ENCODE peak calls at places on chromosomes 4 and X, in four cellular contexts. Z, E, J and F are unnamed samples.

GRCh38 chr4:147019061-147019460 is 73.4 kb upstream of the TTC29 start:
- DNase-seq in J (no peak), E (peak; percentile 52), Z (peak; percentile 72), F (peak; percentile 83)

GRCh38 chr4:62474802-62475201 is 1274.7 kb downstream of the ADGRL3 start:
- DNase-seq in E (no peak), J (no peak), Z (peak; percentile 39), F (no peak)

GRCh38 chr4:71011451-71011850 is 18.0 kb downstream of the DCK start:
- DNase-seq in E (no peak), Z (no peak), J (no peak), F (no peak)

GRCh38 chr4:42671431-42672194 is 14.7 kb upstream of the ATP8A1 start:
- DNase-seq in Z (no peak), J (no peak), E (peak; percentile 73), F (no peak)

GRCh38 chr4:183335369-183335940 is 13.2 kb upstream of the CLDN24 start:
- DNase-seq in Z (peak; percentile 88), J (no peak), E (no peak), F (no peak)

GRCh38 chrX:100447563-100448397 is 37.7 kb upstream of the PCDH19 start:
- DNase-seq in E (no peak), J (no peak), Z (peak; percentile 56), F (peak; percentile 53)

GRCh38 chr4:80307183-80307735 is 28.3 kb upstream of the CFAP299 start:
- DNase-seq in E (no peak), Z (no peak), J (no peak), F (no peak)

GRCh38 chr4:113683143-113683542 is 78.4 kb downstream of the CAMK2D start:
- DNase-seq in Z (no peak), J (peak; percentile 88), E (peak; percentile 78), F (no peak)

GRCh38 chrX:139691843-139692505 is 16.0 kb downstream of the MCF2 start:
- DNase-seq in J (no peak), Z (no peak), E (no peak), F (no peak)

GRCh38 chrX:38260231-38260630 is 39.6 kb upstream of the SRPX start:
- DNase-seq in E (no peak), Z (peak; percentile 64), J (no peak), F (no peak)

GRCh38 chr4:165560941-165561340 is 182.1 kb downstream of the CPE start:
- DNase-seq in Z (no peak), J (no peak), E (no peak), F (no peak)

GRCh38 chrX:40688976-40689375 is 41.6 kb upstream of the CXorf38 start:
- DNase-seq in E (no peak), Z (no peak), J (no peak), F (no peak)

GRCh38 chr4:110087116-110087708 is 111.2 kb downstream of the ELOVL6 start:
- DNase-seq in Z (peak; percentile 85), E (no peak), J (no peak), F (no peak)

GRCh38 chr4:82753725-82754410 is 44.7 kb downstream of the SCD5 start:
- DNase-seq in E (no peak), Z (no peak), J (no peak), F (peak; percentile 41)

GRCh38 chrX:10949541-10949940 is 161.6 kb upstream of the HCCS start:
- DNase-seq in J (no peak), Z (no peak), E (no peak), F (no peak)

GRCh38 chr4:105909699-105910340 is 14.5 kb downstream of the NPNT start:
- DNase-seq in E (no peak), Z (peak; percentile 87), J (no peak), F (no peak)

GRCh38 chr4:117874241-117874640 is 160.0 kb upstream of the NDST3 start:
- DNase-seq in Z (no peak), E (no peak), J (no peak), F (no peak)

GRCh38 chr4:139922625-139923024 is 231.4 kb downstream of the MAML3 start:
- DNase-seq in J (no peak), Z (peak; percentile 52), E (no peak), F (no peak)

GRCh38 chrX:118666521-118666920 is 60.9 kb upstream of the IL13RA1 start:
- DNase-seq in Z (peak; percentile 77), J (no peak), E (no peak), F (no peak)

GRCh38 chrX:124346064-124346876 is at the start of gene SH2D1A:
- DNase-seq in E (peak; percentile 54), J (no peak), Z (no peak), F (no peak)

GRCh38 chr4:166896254-166896653 is 338.0 kb downstream of the SPOCK3 start:
- DNase-seq in J (no peak), E (no peak), Z (no peak), F (no peak)

GRCh38 chrX:153411255-153411987 is at the start of gene ZFP92:
- DNase-seq in E (peak; percentile 53), J (no peak), Z (no peak), F (no peak)

GRCh38 chr4:175309041-175309440 is 390.9 kb downstream of the ADAM29 start:
- DNase-seq in J (no peak), E (no peak), Z (peak; percentile 43), F (no peak)

GRCh38 chr4:113781439-113782040 is 20.0 kb upstream of the CAMK2D start:
- DNase-seq in E (no peak), Z (peak; percentile 63), J (no peak), F (no peak)

GRCh38 chr4:2067446-2068197 is 8.5 kb downstream of the NAT8L start:
- DNase-seq in J (no peak), E (peak; percentile 26), Z (no peak), F (no peak)
- H3K27ac ChIP-seq in J (no peak overlapping the region), E (no peak overlapping the region), Z (no peak overlapping the region), F (no peak overlapping the region)

DNA sequence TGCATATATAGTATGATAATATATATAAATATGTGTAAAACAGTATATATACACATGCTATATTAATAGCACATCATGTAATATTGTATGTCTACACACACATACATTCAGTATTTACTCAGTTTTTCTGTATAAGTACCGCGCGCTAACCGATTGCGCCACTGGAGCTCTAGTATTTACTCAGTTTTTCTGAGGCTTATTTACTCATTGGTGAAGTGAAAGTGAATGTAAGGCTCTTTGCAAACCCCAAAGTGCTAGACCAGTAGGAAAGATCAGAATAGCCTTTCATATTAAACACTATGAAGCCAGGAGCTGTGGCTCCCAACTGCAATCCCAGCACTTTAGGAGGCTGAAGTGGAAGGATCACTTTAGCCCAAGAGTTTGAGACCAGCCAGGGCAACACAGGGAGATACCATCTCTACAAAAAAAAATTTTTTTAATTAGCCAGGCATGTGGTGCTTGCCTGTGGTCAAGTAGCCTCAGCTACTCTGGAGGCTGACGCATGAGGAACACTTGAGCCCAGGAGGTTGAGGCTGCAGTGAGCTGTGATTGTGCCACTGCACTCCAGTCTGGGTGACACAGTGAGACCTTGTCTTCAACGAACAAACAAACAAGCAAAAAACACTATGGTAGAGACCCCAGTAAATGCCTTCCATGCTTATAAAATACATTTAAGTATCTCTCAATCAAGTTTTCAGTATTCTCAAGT is 125.8 kb downstream of the KIT start:
- DNase-seq in Z (no peak), J (no peak), E (no peak), F (no peak)
- H3K27ac ChIP-seq in Z (no peak overlapping the region), J (no peak overlapping the region), E (no peak overlapping the region), F (no peak overlapping the region)

GRCh38 chr4:150117094-150117493 is 38.8 kb downstream of the DCLK2 start:
- DNase-seq in E (no peak), J (no peak), Z (no peak), F (no peak)

GRCh38 chr4:150115851-150116250 is 37.6 kb downstream of the DCLK2 start:
- DNase-seq in E (no peak), Z (no peak), J (no peak), F (no peak)

GRCh38 chr4:150119492-150119891 is 41.2 kb downstream of the DCLK2 start:
- DNase-seq in E (no peak), J (no peak), Z (peak; percentile 76), F (no peak)

GRCh38 chr4:150116506-150116905 is 38.3 kb downstream of the DCLK2 start:
- DNase-seq in J (no peak), Z (no peak), E (no peak), F (no peak)

DNA sequence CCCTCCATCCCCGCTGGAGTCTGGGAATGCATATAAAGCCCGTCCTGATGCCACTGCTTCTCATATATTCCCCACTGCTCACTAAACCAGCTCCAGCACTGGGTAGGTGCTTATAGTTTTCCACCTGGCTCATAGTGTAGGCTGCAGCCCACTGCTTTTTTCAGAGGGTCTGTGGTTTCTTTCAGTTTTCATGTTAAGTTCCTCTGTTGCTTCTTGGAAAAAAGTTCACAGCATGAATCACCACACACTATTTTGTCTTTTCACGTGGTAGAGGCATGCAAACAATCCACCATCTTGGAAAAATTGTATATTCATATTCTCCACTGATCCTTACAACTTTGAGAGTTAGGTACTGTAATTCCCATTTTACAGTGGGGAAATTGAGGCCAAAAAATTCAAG is 39.4 kb downstream of the DCLK2 start:
- DNase-seq in J (no peak), E (no peak), Z (no peak), F (no peak)
- H3K27ac ChIP-seq in J (no peak overlapping the region), E (no peak overlapping the region), Z (no peak overlapping the region), F (no peak overlapping the region)

GRCh38 chr4:145179201-145179860 is 1.1 kb downstream of the OTUD4 start:
- DNase-seq in E (peak; percentile 83), Z (peak; percentile 65), J (peak; percentile 65), F (peak; percentile 82)

GRCh38 chr4:145182212-145182611 is 1.8 kb upstream of the OTUD4 start:
- DNase-seq in J (no peak), E (no peak), Z (no peak), F (no peak)

GRCh38 chr4:145178740-145179139 is 1.6 kb downstream of the OTUD4 start:
- DNase-seq in Z (no peak), J (no peak), E (no peak), F (no peak)

GRCh38 chr4:145181091-145181501 is 707 bp upstream of the OTUD4 start:
- DNase-seq in Z (no peak), E (no peak), J (no peak), F (no peak)

GRCh38 chr4:145180298-145181090 is at the start of gene OTUD4:
- DNase-seq in E (peak; percentile 97), Z (peak; percentile 96), J (peak; percentile 79), F (peak; percentile 96)
- H3K27ac ChIP-seq in E (peak within 1 kb of the TSS; percentile 90), Z (peak within 1 kb of the TSS; percentile 78), J (peak within 1 kb of the TSS; percentile 95), F (peak within 1 kb of the TSS; percentile 95)

DNA sequence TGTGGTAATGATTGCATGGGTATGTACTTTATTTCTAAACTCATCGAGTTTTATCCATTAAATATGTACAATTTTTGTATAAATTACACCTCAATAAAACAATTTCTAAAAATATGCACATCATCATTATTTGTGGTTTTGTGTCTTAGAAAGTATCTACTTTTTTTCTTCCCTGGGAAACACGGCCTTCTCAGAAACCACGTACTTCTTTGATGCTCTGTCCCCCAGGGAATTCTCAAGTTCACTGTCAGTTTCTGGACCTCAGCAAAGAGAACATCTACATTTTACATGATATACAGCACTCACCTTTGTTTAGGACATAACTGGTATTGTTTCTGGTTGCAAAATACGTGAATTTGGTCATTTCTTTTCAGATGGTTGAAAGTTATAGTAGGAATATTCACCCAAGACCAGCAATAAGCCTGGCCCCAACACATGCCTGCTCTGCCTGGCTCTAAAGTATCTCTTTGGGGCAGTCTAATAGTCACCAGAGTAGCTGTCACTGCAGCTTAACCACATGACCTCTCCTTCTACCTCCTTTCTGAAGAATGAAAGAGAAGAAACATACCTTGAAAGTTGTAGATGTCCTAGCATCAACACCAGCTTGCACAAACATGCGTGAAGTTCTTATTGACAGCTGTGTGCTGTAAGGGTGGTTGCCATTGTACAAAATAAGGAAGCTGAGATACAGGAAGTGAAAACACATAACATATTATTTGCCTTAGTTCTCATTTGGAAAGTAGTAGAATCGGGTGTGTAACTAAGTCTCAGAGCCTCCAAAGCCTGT is 48.4 kb upstream of the SPANXN4 start:
- DNase-seq in E (no peak), J (peak; percentile 78), Z (no peak), F (no peak)
- H3K27ac ChIP-seq in E (no peak overlapping the region), J (peak overlapping the region; percentile 91), Z (no peak overlapping the region), F (no peak overlapping the region)